ENCODE peak calls at places on chromosomes 2 and 18, in four cellular contexts. C, V, R and B are unnamed samples.

GRCh38 chr2:19673213-19673791 is 228.5 kb downstream of the TTC32 start:
- DNase-seq in R (no peak), C (no peak), V (no peak), B (no peak)

GRCh38 chr2:71252862-71253261 is 26.0 kb upstream of the PAIP2B start:
- DNase-seq in R (no peak), V (no peak), C (no peak), B (no peak)

GRCh38 chr2:219422944-219423534 is 4.9 kb downstream of the DES start:
- DNase-seq in C (no peak), R (no peak), V (no peak), B (no peak)

GRCh38 chr18:74895686-74896085 is 298.0 kb downstream of the ZNF407 start:
- DNase-seq in V (no peak), R (no peak), C (no peak), B (no peak)

GRCh38 chr2:16640867-16641266 is 24.8 kb downstream of the CYRIA start:
- DNase-seq in R (no peak), C (no peak), V (no peak), B (no peak)

GRCh38 chr2:127423476-127423840 is 5.2 kb downstream of the PROC start:
- DNase-seq in V (no peak), C (peak), R (no peak), B (no peak)

GRCh38 chr2:95312543-95313205 is 15.5 kb downstream of the KCNIP3 start:
- DNase-seq in V (no peak), C (no peak), R (no peak), B (no peak)

GRCh38 chr2:71802556-71802955 is 345.1 kb downstream of the CYP26B1 start:
- DNase-seq in V (no peak), R (no peak), C (no peak), B (no peak)

GRCh38 chr2:104434363-104434792 is 419.5 kb upstream of the POU3F3 start:
- DNase-seq in R (peak), V (no peak), C (peak), B (no peak)

GRCh38 chr2:43223412-43224040 is 2.9 kb downstream of the ZFP36L2 start:
- DNase-seq in C (no peak), R (peak), V (no peak), B (no peak)

GRCh38 chr18:21164746-21165145 is 53.1 kb upstream of the ROCK1 start:
- DNase-seq in C (no peak), R (no peak), V (no peak), B (no peak)

GRCh38 chr2:45343618-45344017 is 267.4 kb downstream of the SRBD1 start:
- DNase-seq in V (peak), C (no peak), R (no peak), B (no peak)

GRCh38 chr2:176399199-176399598 is 130.0 kb downstream of the MTX2 start:
- DNase-seq in R (no peak), V (no peak), C (no peak), B (no peak)

GRCh38 chr2:196959291-196959690 is 32.8 kb upstream of the PGAP1 start:
- DNase-seq in R (no peak), V (no peak), C (no peak), B (no peak)

GRCh38 chr2:190121971-190122370 is 59.4 kb upstream of the MSTN start:
- DNase-seq in R (no peak), V (no peak), C (no peak), B (no peak)

GRCh38 chr2:8567469-8568108 is 114.3 kb upstream of the ID2 start:
- DNase-seq in V (no peak), R (no peak), C (no peak), B (peak)

GRCh38 chr2:215417400-215417951 is 18.4 kb downstream of the FN1 start:
- DNase-seq in V (no peak), C (no peak), R (no peak), B (no peak)

GRCh38 chr2:119311371-119311770 is 55.3 kb downstream of the C2orf76 start:
- DNase-seq in R (no peak), C (no peak), V (no peak), B (no peak)

GRCh38 chr2:143152219-143152618 is 23.0 kb downstream of the ARHGAP15 start:
- DNase-seq in V (no peak), R (no peak), C (no peak), B (no peak)
- H3K27ac ChIP-seq in V (no peak), R (no peak), C (no peak), B (no peak)

GRCh38 chr2:187011206-187011605 is 162.2 kb upstream of the ZSWIM2 start:
- DNase-seq in C (no peak), V (no peak), R (no peak), B (no peak)
- H3K27ac ChIP-seq in C (no peak), V (no peak), R (no peak), B (no peak)

DNA sequence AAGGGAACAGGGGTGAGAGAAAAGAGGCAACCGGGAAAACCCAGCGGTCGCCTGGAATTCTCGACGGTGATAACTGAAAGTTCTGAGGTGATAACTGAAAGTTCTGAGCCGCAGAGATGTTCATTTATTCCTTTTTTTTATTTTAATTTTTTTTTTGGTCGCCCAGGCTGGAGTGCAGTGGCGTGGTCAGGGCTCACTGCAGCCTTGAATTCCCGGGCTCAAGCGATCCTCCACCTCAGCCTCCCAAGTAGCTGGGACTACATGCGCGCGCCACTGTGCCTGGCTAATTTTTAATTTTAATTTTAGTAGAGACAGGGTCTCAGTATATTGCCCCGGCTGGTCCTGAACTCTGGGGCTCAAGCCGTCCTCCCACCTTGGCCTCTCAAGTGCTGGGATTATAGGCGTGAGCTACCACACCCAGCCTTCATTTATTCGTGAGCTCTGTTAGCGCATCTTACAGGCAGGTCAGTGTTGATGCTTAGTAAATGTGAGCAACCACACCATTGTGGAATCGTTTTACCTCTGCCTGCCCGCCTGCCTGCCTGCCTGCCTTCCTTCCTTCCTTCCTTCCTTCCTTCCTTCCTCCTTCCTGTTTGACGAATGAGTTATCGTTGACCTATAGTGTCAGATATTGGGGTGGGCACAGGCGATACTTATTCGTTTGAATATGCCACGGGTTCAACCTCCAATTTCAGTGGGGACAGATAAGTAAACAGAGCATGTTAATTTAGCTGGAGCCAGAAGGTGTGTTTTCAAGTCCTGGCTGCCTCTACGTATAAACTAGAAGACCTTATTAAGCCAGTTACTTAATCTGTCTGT is 555 bp upstream of the E2F6 start:
- DNase-seq in R (no peak), V (peak), C (peak), B (no peak)
- H3K27ac ChIP-seq in R (peak), V (no peak), C (peak), B (peak)

DNA sequence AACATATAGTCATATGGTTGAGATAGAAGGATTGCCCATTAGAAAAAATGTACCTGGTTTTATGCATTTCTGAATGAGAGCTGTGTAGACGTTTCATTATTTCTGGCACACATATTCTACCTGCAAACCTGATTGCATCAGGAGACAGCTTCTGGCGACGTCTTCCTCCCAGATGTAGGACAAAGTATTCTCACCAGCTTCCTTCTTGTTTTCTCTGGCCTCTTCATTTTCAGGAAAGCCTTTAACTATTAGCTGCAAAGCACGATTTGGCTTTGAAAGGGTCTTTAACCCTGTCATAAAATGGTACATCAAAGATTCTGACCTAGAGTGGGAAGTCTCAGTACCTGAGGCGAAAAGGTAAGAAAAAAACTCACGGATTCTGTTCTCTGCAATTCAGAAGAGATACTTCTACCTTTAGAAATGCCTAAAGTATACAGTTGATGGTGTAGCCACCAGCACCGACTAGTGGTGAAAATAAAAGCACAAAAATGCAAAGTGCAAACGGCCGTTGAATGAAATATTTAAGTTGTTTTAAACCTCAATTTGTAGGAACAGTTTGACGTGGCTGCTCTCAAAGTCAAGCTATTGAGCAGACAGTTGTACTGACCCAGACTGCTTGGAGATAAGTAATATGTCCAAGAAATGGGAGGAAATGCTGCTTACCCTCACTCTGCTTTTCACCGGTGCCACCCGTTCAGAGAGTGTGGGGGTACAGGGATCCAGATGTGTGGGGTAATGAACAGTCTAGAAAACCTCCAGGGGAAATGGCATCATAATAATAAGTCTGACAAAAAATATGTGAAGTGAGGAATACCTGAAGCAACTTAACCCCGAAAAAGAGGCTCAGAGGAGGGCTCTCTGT is 20.2 kb downstream of the IL18RAP start:
- DNase-seq in V (no peak), C (peak), R (no peak), B (no peak)
- H3K27ac ChIP-seq in V (no peak), C (no peak), R (no peak), B (no peak)